ENCODE peak calls at places on chromosomes 1 and 21, in eight cellular contexts. J, I, X, D, Z, R, E and B are unnamed samples.

GRCh38 chr1:51558375-51558924 is 39.4 kb upstream of the EPS15 start:
- DNase-seq in E (no peak), J (no peak), Z (no peak), X (no peak), I (peak; percentile 76), D (no peak), R (no peak), B (no peak)

GRCh38 chr21:39169906-39170305 is 13.3 kb downstream of the PSMG1 start:
- DNase-seq in I (no peak), X (no peak), J (no peak), D (no peak), R (no peak), Z (no peak), E (no peak), B (no peak)

GRCh38 chr1:30965914-30966313 is 57.4 kb upstream of the SDC3 start:
- DNase-seq in I (no peak), Z (no peak), J (no peak), D (no peak), R (no peak), E (no peak), X (no peak), B (no peak)

GRCh38 chr1:43349594-43350306 is 9.0 kb upstream of the CDC20 start:
- DNase-seq in I (peak; percentile 37), Z (no peak), E (no peak), D (no peak), R (no peak), J (no peak), X (no peak), B (no peak)

GRCh38 chr1:52530563-52531144 is 22.2 kb downstream of the TUT4 start:
- DNase-seq in I (no peak), X (no peak), R (no peak), E (no peak), J (no peak), D (no peak), Z (no peak), B (no peak)

GRCh38 chr1:108816049-108816882 is 40.6 kb downstream of the AKNAD1 start:
- DNase-seq in Z (peak; percentile 63), R (peak; percentile 84), D (peak; percentile 45), X (no peak), I (peak; percentile 94), E (peak; percentile 84), J (peak; percentile 75), B (peak; percentile 59)

GRCh38 chr1:241229216-241229615 is 127.8 kb downstream of the RGS7 start:
- DNase-seq in R (no peak), E (peak; percentile 50), J (no peak), Z (no peak), X (no peak), D (peak; percentile 52), I (no peak), B (peak; percentile 91)

GRCh38 chr1:218249757-218250156 is 35.3 kb upstream of the RRP15 start:
- DNase-seq in J (no peak), R (no peak), I (no peak), E (no peak), Z (no peak), X (no peak), D (no peak), B (no peak)

GRCh38 chr1:204446413-204447111 is 34.9 kb upstream of the PPP1R15B start:
- DNase-seq in X (peak; percentile 68), Z (peak; percentile 70), J (peak; percentile 85), R (peak; percentile 82), E (peak; percentile 79), D (peak; percentile 84), I (peak; percentile 79), B (peak; percentile 76)

DNA sequence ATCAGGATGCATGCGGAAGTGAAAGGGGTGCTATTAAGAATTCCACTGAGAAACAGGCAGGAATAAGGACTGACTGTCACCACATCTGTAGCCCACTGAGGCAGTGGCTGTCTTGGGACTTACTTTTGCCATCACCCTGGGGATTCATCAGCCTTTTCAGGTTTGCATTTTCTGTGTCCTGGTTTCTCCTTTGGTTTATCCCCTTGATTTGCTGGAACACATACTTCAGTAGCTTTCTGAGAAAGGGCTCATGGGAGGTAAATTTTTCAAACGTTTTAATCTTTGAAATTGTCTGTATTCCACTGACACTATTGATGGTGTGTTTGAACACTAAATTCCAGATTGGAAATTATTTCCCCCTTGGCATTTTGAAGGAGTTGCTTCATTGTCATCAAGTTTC is 80.2 kb upstream of the ACTRT2 start:
- DNase-seq in Z (no peak), I (no peak), R (no peak), E (no peak), X (no peak), J (no peak), D (no peak), B (no peak)
- H3K9me3 ChIP-seq in Z (no peaks in the 10 kb centered on the region), I (no peaks in the 10 kb centered on the region), R (no peaks in the 10 kb centered on the region), E (no peaks in the 10 kb centered on the region), X (no peaks in the 10 kb centered on the region), J (peaks cover 13% of the 10 kb centered on the region), D (peaks cover 26% of the 10 kb centered on the region), B (no peaks in the 10 kb centered on the region)

DNA sequence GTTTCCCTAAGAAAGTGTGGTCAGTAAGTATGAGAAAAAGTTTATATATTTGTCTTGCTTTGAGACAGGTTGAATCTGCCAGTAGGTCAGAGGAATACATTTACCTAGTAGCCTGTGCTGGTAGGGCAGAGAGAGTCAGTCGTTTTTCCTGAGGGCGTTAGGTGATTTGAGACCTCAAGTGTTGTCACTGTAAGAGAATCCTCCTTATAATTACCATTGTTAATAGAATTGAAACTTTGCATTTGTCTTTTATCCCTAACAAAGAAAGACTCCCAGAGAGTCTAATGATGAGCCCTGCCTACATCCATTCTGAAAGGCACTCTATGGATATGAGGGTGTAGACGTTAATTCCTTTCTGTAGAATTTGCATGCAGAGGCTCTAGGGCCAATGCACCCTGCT is 16.4 kb downstream of the PBX1 start:
- DNase-seq in Z (no peak), R (no peak), E (no peak), J (no peak), D (no peak), I (no peak), X (no peak), B (no peak)
- H3K4me1 ChIP-seq in Z (peaks cover 6% of the 10 kb centered on the region), R (peaks cover 2% of the 10 kb centered on the region), E (peaks cover 11% of the 10 kb centered on the region), J (peaks cover 44% of the 10 kb centered on the region), D (peaks cover 66% of the 10 kb centered on the region), I (peaks cover 51% of the 10 kb centered on the region), X (no peaks in the 10 kb centered on the region), B (no peaks in the 10 kb centered on the region)

DNA sequence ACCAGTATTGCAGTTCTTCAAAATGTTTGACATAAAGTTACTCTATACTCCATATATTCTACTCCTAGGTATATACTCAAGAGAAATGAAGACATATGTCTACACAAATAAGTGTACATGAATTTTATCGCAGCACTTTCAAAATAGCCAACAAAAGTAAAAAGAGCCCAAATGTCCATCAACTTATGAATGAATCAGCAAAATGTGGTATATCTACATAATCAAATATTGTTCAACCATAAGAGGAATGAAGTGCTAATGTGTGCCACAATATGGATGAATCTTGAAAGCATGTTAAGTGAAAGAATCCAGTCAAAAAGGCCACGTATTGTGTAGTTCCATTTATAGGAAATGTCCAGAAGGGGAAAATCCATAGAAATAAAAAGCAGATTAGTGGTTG is 98.6 kb upstream of the F3 start:
- DNase-seq in Z (no peak), R (no peak), J (no peak), I (no peak), X (no peak), D (no peak), E (no peak), B (no peak)
- H3K27ac ChIP-seq in Z (no peak overlapping the region), R (no peak overlapping the region), J (no peak overlapping the region), I (no peak overlapping the region), X (no peak overlapping the region), D (no peak overlapping the region), E (no peak overlapping the region), B (no peak overlapping the region)

GRCh38 chr1:152718238-152718637 is 10.3 kb downstream of the LCE4A start:
- DNase-seq in E (no peak), J (no peak), X (no peak), Z (no peak), R (no peak), D (no peak), I (no peak), B (no peak)
- H3K9me3 ChIP-seq in E (no peaks in the 10 kb centered on the region), J (peaks cover 12% of the 10 kb centered on the region), X (no peaks in the 10 kb centered on the region), Z (peaks cover 7% of the 10 kb centered on the region), R (peaks cover 3% of the 10 kb centered on the region), D (peaks cover 8% of the 10 kb centered on the region), I (no peaks in the 10 kb centered on the region), B (no peaks in the 10 kb centered on the region)

GRCh38 chr1:221877365-221877764 is 135.5 kb upstream of the DUSP10 start:
- DNase-seq in Z (no peak), D (no peak), I (no peak), E (no peak), R (no peak), J (no peak), X (no peak), B (no peak)
- H3K4me1 ChIP-seq in Z (peaks cover 2% of the 10 kb centered on the region), D (no peaks in the 10 kb centered on the region), I (peaks cover 6% of the 10 kb centered on the region), E (no peaks in the 10 kb centered on the region), R (peaks cover 2% of the 10 kb centered on the region), J (no peaks in the 10 kb centered on the region), X (no peaks in the 10 kb centered on the region), B (no peaks in the 10 kb centered on the region)

DNA sequence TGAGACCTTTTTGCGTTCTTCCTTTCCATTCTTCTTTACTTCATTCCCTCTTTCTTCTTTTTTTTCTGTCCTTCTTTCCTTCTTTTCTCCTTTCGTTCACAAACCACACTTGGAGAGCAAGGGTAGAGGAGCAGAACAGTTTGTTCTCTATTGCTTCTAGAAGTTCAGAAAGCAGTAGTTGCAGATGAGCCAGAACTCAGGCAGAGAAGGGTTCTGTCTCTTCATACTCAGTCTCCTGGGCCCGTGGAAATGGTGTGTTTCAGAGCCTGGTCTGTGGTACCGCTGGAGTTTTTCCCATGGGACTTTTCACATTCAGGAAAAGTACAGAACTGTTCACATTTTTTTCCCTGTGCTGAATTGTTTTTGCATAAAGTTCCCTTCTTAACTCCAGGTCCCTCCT is 87.0 kb downstream of the ATP5PO start:
- DNase-seq in I (no peak), X (no peak), Z (no peak), E (no peak), R (no peak), J (no peak), D (no peak), B (no peak)
- H3K27ac ChIP-seq in I (no peak overlapping the region), X (no peak overlapping the region), Z (no peak overlapping the region), E (no peak overlapping the region), R (peak overlapping the region; percentile 80), J (peak overlapping the region; percentile 58), D (no peak overlapping the region), B (no peak overlapping the region)

DNA sequence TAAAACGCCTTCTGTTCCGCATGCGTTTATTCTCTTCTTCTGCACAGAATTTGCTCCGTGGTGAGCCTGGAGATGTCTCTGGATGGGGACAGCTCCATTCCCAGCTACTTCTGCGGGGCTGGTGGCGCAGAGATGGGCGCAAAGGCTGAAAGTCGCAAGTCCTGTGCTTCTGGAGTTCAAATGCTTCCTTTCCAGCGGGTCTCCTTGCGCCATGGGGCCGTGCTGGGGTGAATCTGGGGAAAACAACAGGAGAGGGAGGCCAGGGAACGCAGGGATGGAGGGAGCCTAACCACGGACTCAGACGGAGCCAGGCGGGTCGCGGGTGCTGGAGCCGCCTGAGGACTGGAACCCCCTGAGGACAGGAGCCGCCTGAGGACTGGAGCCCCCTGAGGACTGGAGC is 2.9 kb upstream of the OR2T12 start:
- DNase-seq in I (no peak), D (no peak), R (no peak), X (no peak), Z (no peak), E (no peak), J (no peak), B (no peak)
- H3K9me3 ChIP-seq in I (peaks cover 4% of the 10 kb centered on the region), D (no peaks in the 10 kb centered on the region), R (no peaks in the 10 kb centered on the region), X (no peaks in the 10 kb centered on the region), Z (no peaks in the 10 kb centered on the region), E (no peaks in the 10 kb centered on the region), J (no peaks in the 10 kb centered on the region), B (no peaks in the 10 kb centered on the region)

GRCh38 chr1:174788981-174789380 is 210.8 kb upstream of the CACYBP start:
- DNase-seq in D (no peak), J (no peak), E (no peak), I (peak; percentile 46), Z (no peak), R (no peak), X (no peak), B (no peak)
- H3K4me1 ChIP-seq in D (peaks cover 10% of the 10 kb centered on the region), J (peaks cover 8% of the 10 kb centered on the region), E (no peaks in the 10 kb centered on the region), I (no peaks in the 10 kb centered on the region), Z (no peaks in the 10 kb centered on the region), R (no peaks in the 10 kb centered on the region), X (no peaks in the 10 kb centered on the region), B (no peaks in the 10 kb centered on the region)